ENCODE peak calls at places on chromosome 3, in four cellular contexts. One of them, this sample, is unnamed.

GRCh38 chr3:12557472-12558105 is 702 bp downstream of the MKRN2 start:
- DNase-seq in NB4: peak; percentile 68
- DNase-seq in lower leg skin: no peak
- DNase-seq in astrocyte of the spinal cord: peak; percentile 43
- DNase-seq in this sample: no peak

GRCh38 chr3:13950042-13950441 is 70.2 kb upstream of the WNT7A start:
- DNase-seq in astrocyte of the spinal cord: no peak
- DNase-seq in NB4: no peak
- DNase-seq in lower leg skin: no peak
- DNase-seq in this sample: no peak

GRCh38 chr3:31562525-31562924 is 29.8 kb downstream of the STT3B start:
- DNase-seq in astrocyte of the spinal cord: no peak
- DNase-seq in NB4: peak; percentile 43
- DNase-seq in lower leg skin: no peak
- DNase-seq in this sample: no peak

GRCh38 chr3:31550452-31551251 is 17.9 kb downstream of the STT3B start:
- DNase-seq in NB4: peak; percentile 43
- DNase-seq in lower leg skin: no peak
- DNase-seq in astrocyte of the spinal cord: peak; percentile 41
- DNase-seq in this sample: no peak

GRCh38 chr3:64932666-64933342 is 245.0 kb upstream of the ADAMTS9 start:
- DNase-seq in NB4: no peak
- DNase-seq in lower leg skin: no peak
- DNase-seq in astrocyte of the spinal cord: no peak
- DNase-seq in this sample: no peak

GRCh38 chr3:102069211-102069662 is 219.9 kb downstream of the NFKBIZ start:
- DNase-seq in astrocyte of the spinal cord: peak; percentile 82
- DNase-seq in NB4: no peak
- DNase-seq in lower leg skin: no peak
- DNase-seq in this sample: peak; percentile 37

GRCh38 chr3:49462222-49462621 is 7.8 kb upstream of the DAG1 start:
- DNase-seq in lower leg skin: no peak
- DNase-seq in astrocyte of the spinal cord: peak; percentile 16
- DNase-seq in NB4: no peak
- DNase-seq in this sample: no peak

GRCh38 chr3:192571197-192571791 is 156.0 kb downstream of the FGF12 start:
- DNase-seq in astrocyte of the spinal cord: peak; percentile 57
- DNase-seq in NB4: peak; percentile 3
- DNase-seq in lower leg skin: peak; percentile 16
- DNase-seq in this sample: peak; percentile 10

GRCh38 chr3:134364061-134364935 is 9.9 kb downstream of the AMOTL2 start:
- DNase-seq in astrocyte of the spinal cord: peak; percentile 99
- DNase-seq in NB4: peak; percentile 37
- DNase-seq in lower leg skin: peak; percentile 93
- DNase-seq in this sample: peak; percentile 39

GRCh38 chr3:45778761-45779201 is 17.6 kb downstream of the SLC6A20 start:
- DNase-seq in astrocyte of the spinal cord: no peak
- DNase-seq in NB4: no peak
- DNase-seq in lower leg skin: no peak
- DNase-seq in this sample: no peak

GRCh38 chr3:15478300-15478979 is 43.1 kb downstream of the COLQ start:
- DNase-seq in astrocyte of the spinal cord: no peak
- DNase-seq in lower leg skin: no peak
- DNase-seq in NB4: no peak
- DNase-seq in this sample: no peak

GRCh38 chr3:134904333-134904771 is 109.3 kb downstream of the EPHB1 start:
- DNase-seq in lower leg skin: no peak
- DNase-seq in astrocyte of the spinal cord: no peak
- DNase-seq in NB4: no peak
- DNase-seq in this sample: no peak

GRCh38 chr3:114214542-114215341 is 22.6 kb downstream of the ZNF80 start:
- DNase-seq in lower leg skin: no peak
- DNase-seq in astrocyte of the spinal cord: peak; percentile 81
- DNase-seq in NB4: no peak
- DNase-seq in this sample: no peak

GRCh38 chr3:30344288-30344687 is 262.1 kb upstream of the TGFBR2 start:
- DNase-seq in NB4: no peak
- DNase-seq in astrocyte of the spinal cord: no peak
- DNase-seq in lower leg skin: no peak
- DNase-seq in this sample: no peak

GRCh38 chr3:55649554-55649953 is 162.4 kb upstream of the WNT5A start:
- DNase-seq in astrocyte of the spinal cord: no peak
- DNase-seq in NB4: no peak
- DNase-seq in lower leg skin: no peak
- DNase-seq in this sample: no peak

GRCh38 chr3:41331023-41331422 is 131.7 kb downstream of the CTNNB1 start:
- DNase-seq in astrocyte of the spinal cord: no peak
- DNase-seq in NB4: no peak
- DNase-seq in lower leg skin: no peak
- DNase-seq in this sample: no peak

GRCh38 chr3:45273681-45274515 is 47.8 kb upstream of the TMEM158 start:
- DNase-seq in NB4: peak; percentile 34
- DNase-seq in lower leg skin: no peak
- DNase-seq in astrocyte of the spinal cord: no peak
- DNase-seq in this sample: no peak

GRCh38 chr3:160992712-160993111 is 112.4 kb downstream of the B3GALNT1 start:
- DNase-seq in astrocyte of the spinal cord: no peak
- DNase-seq in lower leg skin: no peak
- DNase-seq in NB4: no peak
- DNase-seq in this sample: no peak

GRCh38 chr3:102230057-102230456 is 204.8 kb upstream of the ZPLD1 start:
- DNase-seq in lower leg skin: no peak
- DNase-seq in astrocyte of the spinal cord: no peak
- DNase-seq in NB4: peak; percentile 8
- DNase-seq in this sample: no peak

GRCh38 chr3:133547432-133548041 is 25.9 kb upstream of the CDV3 start:
- DNase-seq in lower leg skin: no peak
- DNase-seq in NB4: no peak
- DNase-seq in astrocyte of the spinal cord: peak; percentile 56
- DNase-seq in this sample: no peak

GRCh38 chr3:113226491-113226890 is 15.1 kb downstream of the BOC start:
- DNase-seq in astrocyte of the spinal cord: no peak
- DNase-seq in lower leg skin: no peak
- DNase-seq in NB4: no peak
- DNase-seq in this sample: no peak

GRCh38 chr3:129645291-129645690 is 38.8 kb upstream of the PLXND1 start:
- DNase-seq in lower leg skin: no peak
- DNase-seq in NB4: peak; percentile 61
- DNase-seq in astrocyte of the spinal cord: no peak
- DNase-seq in this sample: no peak

GRCh38 chr3:65714138-65714537 is 324.6 kb downstream of the MAGI1 start:
- DNase-seq in lower leg skin: no peak
- DNase-seq in astrocyte of the spinal cord: peak; percentile 84
- DNase-seq in NB4: no peak
- DNase-seq in this sample: no peak

GRCh38 chr3:157201648-157202278 is 41.8 kb upstream of the CCNL1 start:
- DNase-seq in NB4: peak; percentile 63
- DNase-seq in lower leg skin: no peak
- DNase-seq in astrocyte of the spinal cord: peak; percentile 50
- DNase-seq in this sample: no peak

GRCh38 chr3:32401541-32402052 is 9.9 kb downstream of the CMTM7 start:
- DNase-seq in astrocyte of the spinal cord: peak; percentile 81
- DNase-seq in NB4: peak; percentile 87
- DNase-seq in lower leg skin: peak; percentile 47
- DNase-seq in this sample: no peak

GRCh38 chr3:140911822-140912221 is 29.8 kb upstream of the SLC25A36 start:
- DNase-seq in lower leg skin: no peak
- DNase-seq in NB4: no peak
- DNase-seq in astrocyte of the spinal cord: no peak
- DNase-seq in this sample: no peak

GRCh38 chr3:175404026-175404425 is 544.9 kb downstream of the NAALADL2 start:
- DNase-seq in astrocyte of the spinal cord: no peak
- DNase-seq in lower leg skin: peak; percentile 22
- DNase-seq in NB4: no peak
- DNase-seq in this sample: no peak

GRCh38 chr3:71069797-71070196 is 513.7 kb downstream of the FOXP1 start:
- DNase-seq in NB4: peak; percentile 68
- DNase-seq in lower leg skin: peak; percentile 85
- DNase-seq in astrocyte of the spinal cord: no peak
- DNase-seq in this sample: no peak

GRCh38 chr3:95511915-95512314 is 1302.5 kb upstream of the EPHA6 start:
- DNase-seq in lower leg skin: no peak
- DNase-seq in NB4: no peak
- DNase-seq in astrocyte of the spinal cord: no peak
- DNase-seq in this sample: no peak

GRCh38 chr3:95508124-95508523 is 1306.3 kb upstream of the EPHA6 start:
- DNase-seq in lower leg skin: no peak
- DNase-seq in NB4: no peak
- DNase-seq in astrocyte of the spinal cord: no peak
- DNase-seq in this sample: no peak
- TF ChIP-seq CTCF in lower leg skin: no peak
- TF ChIP-seq CTCF in NB4: no peak
- TF ChIP-seq CTCF in astrocyte of the spinal cord: no peak
- TF ChIP-seq CTCF in this sample: no peak

DNA sequence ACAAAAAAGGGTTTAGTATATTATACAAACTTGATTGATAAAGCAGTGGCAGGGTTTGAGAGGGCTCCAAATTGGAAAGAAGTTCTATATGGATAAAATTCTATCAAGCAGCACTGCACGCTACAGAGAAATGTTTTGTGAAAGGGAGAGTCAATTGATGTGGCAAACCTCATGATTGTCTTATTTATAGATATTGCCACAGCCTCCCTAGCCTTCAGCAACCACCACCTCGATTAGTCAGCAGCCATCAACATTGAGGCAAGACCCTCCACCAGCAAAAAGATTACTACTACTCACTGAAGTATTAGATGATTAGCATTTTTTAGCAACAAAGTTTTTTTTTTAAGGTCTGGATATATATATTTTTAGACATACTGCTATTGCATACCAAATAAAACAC is 296.7 kb downstream of the CHST2 start:
- DNase-seq in astrocyte of the spinal cord: no peak
- DNase-seq in NB4: peak; percentile 16
- DNase-seq in lower leg skin: no peak
- DNase-seq in this sample: no peak
- H3K4me3 ChIP-seq in astrocyte of the spinal cord: no peak overlapping the region
- H3K4me3 ChIP-seq in NB4: no peak overlapping the region
- H3K4me3 ChIP-seq in lower leg skin: no peak overlapping the region
- H3K4me3 ChIP-seq in this sample: no peak overlapping the region

DNA sequence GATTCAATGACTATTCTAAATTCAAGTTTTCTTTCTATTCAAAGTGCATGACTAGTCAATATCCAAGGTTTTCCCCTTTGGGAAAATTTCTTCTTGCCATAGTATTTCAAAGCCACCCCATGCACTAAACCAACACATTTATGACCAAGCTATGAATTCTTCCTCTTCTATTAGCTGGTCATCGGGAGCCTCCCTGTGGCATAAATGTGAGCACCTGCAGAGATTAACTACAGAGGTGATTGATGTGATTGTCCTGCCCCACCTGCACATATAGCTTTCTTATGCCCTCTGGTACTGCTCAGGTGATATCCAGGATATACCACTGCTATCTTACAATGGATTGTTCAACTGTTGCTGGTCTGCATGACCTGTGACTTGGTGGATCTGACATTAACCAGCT is 694.9 kb downstream of the ZBBX start:
- DNase-seq in NB4: no peak
- DNase-seq in lower leg skin: no peak
- DNase-seq in astrocyte of the spinal cord: no peak
- DNase-seq in this sample: no peak
- TF ChIP-seq CTCF in NB4: no peak
- TF ChIP-seq CTCF in lower leg skin: no peak
- TF ChIP-seq CTCF in astrocyte of the spinal cord: no peak
- TF ChIP-seq CTCF in this sample: peak; percentile 34

GRCh38 chr3:125043599-125044151 is 12.1 kb downstream of the HEG1 start:
- DNase-seq in lower leg skin: no peak
- DNase-seq in astrocyte of the spinal cord: no peak
- DNase-seq in NB4: no peak
- DNase-seq in this sample: no peak
- H3K4me3 ChIP-seq in lower leg skin: no peak overlapping the region
- H3K4me3 ChIP-seq in astrocyte of the spinal cord: no peak overlapping the region
- H3K4me3 ChIP-seq in NB4: no peak overlapping the region
- H3K4me3 ChIP-seq in this sample: no peak overlapping the region

This sample was measured in epithelial cell of proximal tubule.